ENCODE peak calls at places on chromosome 20, in six cellular contexts. P is A549, Z is Peyer's patch, W is prostate gland, H is right lobe of liver, Q is HepG2. F is an unnamed sample.

GRCh38 chr20:61551401-61551800 is 299.3 kb downstream of the CDH4 start:
- DNase-seq in P (no peak), Z (no peak), W (no peak), H (no peak), Q (no peak), F (no peak)

GRCh38 chr20:62202676-62203377 is 17.3 kb downstream of the HRH3 start:
- DNase-seq in P (no peak), Z (peak; percentile 40), W (no peak), H (no peak), Q (no peak), F (no peak)

GRCh38 chr20:62258499-62259293 is 20.4 kb downstream of the OSBPL2 start:
- DNase-seq in P (no peak), Z (no peak), W (no peak), H (no peak), Q (no peak), F (no peak)

GRCh38 chr20:44810391-44811149 is at the start of gene RIMS4:
- DNase-seq in P (no peak), Z (no peak), W (no peak), H (no peak), Q (no peak), F (no peak)

GRCh38 chr20:58967652-58968429 is 13.2 kb upstream of the NELFCD start:
- DNase-seq in P (no peak), Z (no peak), W (no peak), H (no peak), Q (no peak), F (no peak)

GRCh38 chr20:12203399-12203798 is 285.7 kb downstream of the BTBD3 start:
- DNase-seq in P (no peak), Z (no peak), W (no peak), H (no peak), Q (no peak), F (no peak)

GRCh38 chr20:45036044-45036755 is 64.7 kb downstream of the KCNS1 start:
- DNase-seq in P (peak; percentile 56), Z (no peak), W (no peak), H (no peak), Q (peak; percentile 23), F (peak; percentile 73)

GRCh38 chr20:13462091-13462490 is 176.6 kb downstream of the TASP1 start:
- DNase-seq in P (no peak), Z (no peak), W (no peak), H (no peak), Q (no peak), F (no peak)

GRCh38 chr20:8670207-8670899 is 398.5 kb upstream of the PLCB4 start:
- DNase-seq in P (no peak), Z (no peak), W (no peak), H (no peak), Q (no peak), F (no peak)

GRCh38 chr20:24617080-24617432 is 147.6 kb downstream of the SYNDIG1 start:
- DNase-seq in P (no peak), Z (no peak), W (no peak), H (no peak), Q (no peak), F (no peak)

GRCh38 chr20:58661298-58662141 is 10.4 kb downstream of the STX16 start:
- DNase-seq in P (no peak), Z (no peak), W (no peak), H (no peak), Q (no peak), F (no peak)

GRCh38 chr20:43849496-43850197 is 65.0 kb upstream of the TOX2 start:
- DNase-seq in P (peak; percentile 62), Z (no peak), W (peak; percentile 10), H (no peak), Q (no peak), F (no peak)

GRCh38 chr20:25574411-25574810 is 10.9 kb downstream of the NINL start:
- DNase-seq in P (peak; percentile 54), Z (no peak), W (no peak), H (no peak), Q (peak; percentile 63), F (no peak)

DNA sequence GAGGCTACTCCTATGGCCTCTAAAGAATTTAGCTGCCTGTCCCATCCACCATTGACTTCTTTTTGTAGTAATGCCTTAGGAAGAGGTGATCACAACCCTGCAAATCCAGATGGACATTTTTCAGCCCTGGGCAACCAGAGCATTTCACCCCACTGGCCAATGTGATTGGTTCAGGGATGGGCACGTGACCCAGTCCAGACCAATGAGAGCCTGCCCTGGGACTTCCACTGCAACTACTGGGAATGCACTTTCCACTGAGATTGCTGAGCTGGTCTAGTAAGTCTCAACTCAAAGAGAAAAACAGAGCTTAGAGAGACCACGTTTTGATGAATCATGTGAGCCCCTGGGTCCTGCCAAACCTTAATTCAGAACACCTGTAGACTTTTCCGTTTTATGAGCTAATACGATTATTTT is 8.9 kb upstream of the UBE2V1 start:
- DNase-seq in P (peak; percentile 65), Z (no peak), W (no peak), H (no peak), Q (no peak), F (peak; percentile 30)
- TF ChIP-seq POLR2A in P (no peak), Z (no peak), W (no peak), H (no peak), Q (no peak), F (no peak)

GRCh38 chr20:41137412-41138216 is at the start of gene PLCG1:
- DNase-seq in P (peak; percentile 63), Z (peak; percentile 90), W (peak; percentile 81), H (peak; percentile 87), Q (peak; percentile 72), F (peak; percentile 83)
- TF ChIP-seq POLR2A in P (peak; percentile 24), Z (no peak), W (peak; percentile 33), H (no peak), Q (peak; percentile 79), F (no peak)

DNA sequence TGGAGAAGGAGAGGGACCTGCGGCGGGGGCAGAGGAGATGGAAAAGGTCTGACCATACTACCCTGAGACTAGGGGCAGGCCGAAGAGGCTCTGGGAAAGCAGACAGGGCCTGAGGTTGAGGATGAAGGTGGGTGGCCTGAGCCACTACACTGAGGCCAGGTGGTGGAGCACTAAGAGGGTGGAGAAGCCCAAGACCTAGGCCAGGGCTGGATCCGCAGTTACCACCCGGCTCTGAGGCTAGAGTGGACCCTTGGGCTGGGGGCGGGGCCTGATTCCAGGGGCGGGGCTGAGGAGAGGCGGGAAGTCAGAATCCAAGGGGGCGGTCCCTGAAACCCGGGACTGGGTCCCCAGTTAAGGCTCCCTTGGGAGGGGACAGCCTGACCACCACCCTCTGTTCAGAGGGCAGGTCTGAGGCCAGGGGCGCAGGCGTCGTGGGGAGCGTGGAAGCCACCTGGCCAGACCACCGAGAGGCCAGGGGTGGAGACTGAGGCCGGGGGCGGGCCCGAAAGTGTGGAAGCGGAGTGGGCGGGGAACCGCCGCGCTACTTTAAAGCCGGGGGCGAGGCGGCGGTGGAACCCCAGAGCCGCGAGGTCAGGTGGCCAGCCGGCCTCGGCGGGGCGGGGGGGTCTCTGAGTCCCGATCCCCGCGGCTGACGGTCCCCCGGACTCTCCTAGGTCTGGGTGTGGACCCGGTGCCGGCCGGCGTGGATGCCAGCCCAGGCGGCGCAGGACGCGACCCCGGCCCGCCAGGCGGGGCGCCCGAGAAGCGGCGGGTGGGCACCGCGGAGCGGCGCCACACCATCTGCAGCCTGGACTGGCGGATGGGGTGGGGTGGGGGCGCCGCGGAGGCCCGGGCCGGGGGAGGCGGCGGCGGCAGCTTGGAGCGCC is 8.3 kb downstream of the CCM2L start:
- DNase-seq in P (peak; percentile 44), Z (peak; percentile 81), W (peak; percentile 36), H (peak; percentile 67), Q (peak; percentile 76), F (no peak)
- TF ChIP-seq POLR2A in P (peak; percentile 21), Z (no peak), W (no peak), H (no peak), Q (no peak), F (no peak)

DNA sequence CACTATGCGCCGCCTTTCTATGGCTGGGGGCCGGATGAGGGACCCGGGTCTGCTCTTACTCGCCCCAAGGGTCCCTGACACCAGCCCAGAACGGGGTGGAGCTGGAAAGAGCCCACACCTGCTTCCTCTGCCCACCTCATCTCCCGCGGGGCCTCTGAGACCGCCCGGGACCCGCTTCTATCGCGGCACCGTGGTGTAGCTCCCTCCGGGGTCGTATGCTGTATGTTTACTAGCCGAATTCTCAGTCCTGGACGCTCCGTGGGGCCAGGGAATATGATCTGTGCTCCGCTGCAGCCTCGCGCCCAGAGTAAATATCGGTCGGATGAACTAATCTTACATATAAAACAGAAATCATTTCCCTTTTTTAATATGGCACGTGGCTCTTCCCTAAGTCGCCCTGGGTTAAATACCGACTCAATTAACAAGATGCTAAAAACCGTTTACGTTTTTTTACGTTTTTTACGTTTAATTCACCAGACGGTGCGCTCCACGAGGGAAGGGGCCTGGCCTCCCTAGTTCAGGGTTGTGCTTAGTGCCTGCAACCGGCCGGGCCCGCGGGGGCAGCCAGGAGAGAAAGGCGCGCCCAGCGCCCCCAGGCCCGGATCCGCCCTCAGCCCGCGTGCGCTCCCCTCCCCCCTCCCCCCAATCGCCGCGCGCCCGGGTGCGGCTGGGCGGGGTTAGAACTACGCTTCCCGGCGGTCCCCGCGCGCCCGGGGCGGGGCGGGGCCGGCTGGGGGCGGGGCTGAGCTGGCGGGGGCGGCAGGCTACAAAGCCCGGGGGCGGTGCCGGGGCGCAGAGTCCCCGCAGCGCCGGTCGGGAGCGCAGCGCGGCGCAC is at the start of gene RBM38:
- DNase-seq in P (peak; percentile 67), Z (peak; percentile 88), W (no peak), H (peak; percentile 81), Q (peak; percentile 56), F (peak; percentile 91)
- TF ChIP-seq POLR2A in P (no peak), Z (no peak), W (no peak), H (no peak), Q (no peak), F (peak; percentile 21)

GRCh38 chr20:31570021-31570463 is 35.0 kb upstream of the ID1 start:
- DNase-seq in P (no peak), Z (no peak), W (no peak), H (peak; percentile 58), Q (peak; percentile 44), F (no peak)

GRCh38 chr20:31573555-31574295 is 31.4 kb upstream of the ID1 start:
- DNase-seq in P (peak; percentile 60), Z (peak; percentile 51), W (peak; percentile 51), H (no peak), Q (peak; percentile 82), F (peak; percentile 52)

GRCh38 chr20:31570735-31571617 is 34.1 kb upstream of the ID1 start:
- DNase-seq in P (no peak), Z (no peak), W (no peak), H (peak; percentile 38), Q (peak; percentile 33), F (no peak)

GRCh38 chr20:31572042-31572700 is 32.9 kb upstream of the ID1 start:
- DNase-seq in P (no peak), Z (no peak), W (no peak), H (no peak), Q (no peak), F (no peak)

DNA sequence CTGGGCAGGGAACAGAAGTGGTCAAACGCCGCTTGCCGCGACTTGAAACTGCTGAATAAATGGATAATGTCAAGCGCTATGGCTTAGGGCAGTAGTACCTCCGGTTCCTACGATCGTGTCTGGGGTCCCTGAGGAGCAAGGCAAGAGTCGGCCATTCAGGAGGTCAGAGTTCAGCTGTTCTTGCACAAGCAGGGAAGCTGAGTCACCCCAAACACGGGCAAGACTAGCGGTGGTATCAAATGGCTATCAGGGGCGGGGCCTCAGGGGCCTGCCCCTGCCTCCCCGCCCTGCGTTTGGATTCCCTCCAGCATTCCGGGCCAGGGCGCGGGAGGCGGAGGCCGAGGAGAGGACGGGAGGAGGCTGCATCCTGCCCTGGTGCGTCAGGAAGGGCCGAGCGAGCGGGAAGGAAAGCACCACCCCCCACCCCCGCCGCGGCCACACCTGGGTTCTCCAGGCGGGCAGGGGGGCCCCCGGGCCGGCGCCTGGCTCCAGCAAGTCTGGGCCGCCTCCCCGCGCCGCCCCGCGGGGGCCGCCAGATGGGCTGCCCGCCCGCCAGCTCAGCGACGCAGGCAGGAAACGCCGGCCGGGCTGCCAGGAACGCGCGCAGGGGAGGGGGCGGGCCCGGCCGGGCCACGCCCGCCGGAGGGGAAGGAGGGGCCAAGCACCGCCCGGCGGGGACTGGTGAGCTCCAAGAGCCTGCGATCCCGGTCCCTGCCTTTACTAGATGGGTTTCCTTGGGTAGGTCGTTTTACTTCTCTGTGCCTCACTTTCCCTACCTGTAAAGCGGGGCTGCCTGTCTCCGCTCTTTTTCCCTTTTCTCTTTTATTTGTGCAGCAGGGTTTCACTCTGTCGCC is 32.2 kb upstream of the ID1 start:
- DNase-seq in P (peak; percentile 99), Z (peak; percentile 98), W (peak; percentile 93), H (peak; percentile 97), Q (peak; percentile 100), F (peak; percentile 97)
- TF ChIP-seq POLR2A in P (peak; percentile 52), Z (peak; percentile 70), W (peak; percentile 50), H (peak; percentile 96), Q (peak; percentile 80), F (peak; percentile 92)

F was measured in erythroblast.